ENCODE peak calls at places on chromosome 9, in six cellular contexts. I is activated effector memory CD4-positive, alpha-beta T cell treated with anti-CD3 and anti-CD28 coated beads, Interleukin-2, amount 50 U/mL, for 16 hours; S is WTC11; G is fibroblast of lung; U is brain microvascular endothelial cell; T is putamen. R is an unnamed sample.

GRCh38 chr9:4386819-4387218 is 87.0 kb upstream of the GLIS3 start:
- DNase-seq in I (no peak), S (no peak), G (no peak), U (no peak), T (no peak), R (no peak)

GRCh38 chr9:99266136-99267023 is 44.3 kb downstream of the SEC61B start:
- DNase-seq in I (peak), S (peak), G (peak), U (peak), T (peak), R (peak)

GRCh38 chr9:101481296-101481695 is 45.7 kb upstream of the ALDOB start:
- DNase-seq in I (no peak), S (no peak), G (no peak), U (no peak), T (no peak), R (no peak)

GRCh38 chr9:115213777-115214428 is 95.9 kb upstream of the TNC start:
- DNase-seq in I (no peak), S (no peak), G (peak), U (peak), T (no peak), R (no peak)

GRCh38 chr9:129351058-129351641 is 173.1 kb upstream of the IER5L start:
- DNase-seq in I (no peak), S (peak), G (no peak), U (no peak), T (no peak), R (no peak)

GRCh38 chr9:127128341-127129072 is 6.1 kb upstream of the ANGPTL2 start:
- DNase-seq in I (peak), S (no peak), G (peak), U (no peak), T (peak), R (peak)

GRCh38 chr9:33120620-33121019 is 44.1 kb upstream of the SMU1 start:
- DNase-seq in I (no peak), S (no peak), G (no peak), U (no peak), T (no peak), R (peak)

GRCh38 chr9:530681-531080 is 310.8 kb upstream of the DMRT1 start:
- DNase-seq in I (no peak), S (no peak), G (peak), U (peak), T (no peak), R (no peak)